ENCODE peak calls at places on chromosomes 7 and 10, in four cellular contexts. W is pancreas, F is astrocyte of the spinal cord, Y is HFF-Myc. C is an unnamed sample.

GRCh38 chr7:1555813-1556540 is at the start of gene TMEM184A:
- DNase-seq in Y (no peak), W (peak), F (no peak), C (no peak)

GRCh38 chr7:68892211-68892610 is 706.1 kb upstream of the AUTS2 start:
- DNase-seq in W (no peak), Y (no peak), F (peak), C (peak)

GRCh38 chr7:52018680-52019054 is 702.1 kb upstream of the COBL start:
- DNase-seq in F (no peak), Y (no peak), W (no peak), C (no peak)

GRCh38 chr10:123158682-123159081 is 4.5 kb downstream of the BUB3 start:
- DNase-seq in F (no peak), Y (no peak), W (no peak), C (no peak)

GRCh38 chr7:143487566-143487965 is 9.9 kb downstream of the TAS2R41 start:
- DNase-seq in Y (no peak), F (no peak), W (no peak), C (no peak)

GRCh38 chr10:61981460-61981859 is 80.0 kb downstream of the ARID5B start:
- DNase-seq in F (no peak), W (no peak), Y (no peak), C (no peak)

GRCh38 chr7:138125119-138125518 is 48.9 kb downstream of the AKR1D1 start:
- DNase-seq in W (no peak), Y (no peak), F (peak), C (no peak)

GRCh38 chr10:98262571-98262970 is 5.4 kb downstream of the LOXL4 start:
- DNase-seq in F (no peak), W (peak), Y (no peak), C (no peak)

GRCh38 chr7:96319444-96319843 is 2.5 kb downstream of the SLC25A13 start:
- DNase-seq in F (no peak), W (no peak), Y (no peak), C (no peak)

DNA sequence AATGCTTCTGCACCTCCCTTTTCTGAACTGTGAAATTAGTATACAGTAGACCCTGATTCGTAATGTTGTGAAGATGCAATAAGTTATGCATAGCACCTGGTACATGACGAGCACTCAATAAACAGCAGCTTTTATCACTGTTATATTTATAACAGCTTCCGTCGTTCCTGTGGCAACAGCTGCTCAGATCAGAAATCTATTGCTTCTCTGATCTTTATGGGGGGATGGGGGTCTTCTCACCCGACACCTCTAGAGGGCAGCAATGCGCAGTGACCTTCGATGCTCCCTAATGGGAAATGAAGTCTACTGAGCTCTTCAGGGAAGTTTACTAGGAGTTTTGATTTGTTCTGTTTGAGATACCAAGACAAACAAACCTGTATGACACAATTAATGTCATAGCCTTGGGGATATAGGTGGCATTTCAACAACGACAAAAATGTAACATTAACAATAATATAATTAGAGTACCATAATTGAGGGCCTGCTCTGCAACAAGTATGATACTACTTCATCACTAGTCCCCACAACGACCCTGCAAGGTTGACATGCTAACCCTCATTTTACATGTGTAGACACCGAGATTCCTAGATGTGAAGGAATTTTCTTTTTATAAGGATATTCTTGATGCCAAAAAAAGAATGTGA is 289.6 kb downstream of the SFMBT2 start:
- DNase-seq in F (peak), W (no peak), Y (no peak), C (no peak)
- TF ChIP-seq CTCF in F (peak), W (no peak), Y (peak), C (peak)

GRCh38 chr7:157431951-157432540 is 95.2 kb downstream of the DNAJB6 start:
- DNase-seq in W (no peak), Y (no peak), F (no peak), C (no peak)
- H3K4me3 ChIP-seq in W (no peak), Y (no peak), F (no peak), C (no peak)

GRCh38 chr7:131391145-131391544 is 63.5 kb downstream of the MKLN1 start:
- DNase-seq in F (no peak), Y (no peak), W (no peak), C (no peak)
- TF ChIP-seq CTCF in F (no peak), Y (no peak), W (no peak), C (no peak)

DNA sequence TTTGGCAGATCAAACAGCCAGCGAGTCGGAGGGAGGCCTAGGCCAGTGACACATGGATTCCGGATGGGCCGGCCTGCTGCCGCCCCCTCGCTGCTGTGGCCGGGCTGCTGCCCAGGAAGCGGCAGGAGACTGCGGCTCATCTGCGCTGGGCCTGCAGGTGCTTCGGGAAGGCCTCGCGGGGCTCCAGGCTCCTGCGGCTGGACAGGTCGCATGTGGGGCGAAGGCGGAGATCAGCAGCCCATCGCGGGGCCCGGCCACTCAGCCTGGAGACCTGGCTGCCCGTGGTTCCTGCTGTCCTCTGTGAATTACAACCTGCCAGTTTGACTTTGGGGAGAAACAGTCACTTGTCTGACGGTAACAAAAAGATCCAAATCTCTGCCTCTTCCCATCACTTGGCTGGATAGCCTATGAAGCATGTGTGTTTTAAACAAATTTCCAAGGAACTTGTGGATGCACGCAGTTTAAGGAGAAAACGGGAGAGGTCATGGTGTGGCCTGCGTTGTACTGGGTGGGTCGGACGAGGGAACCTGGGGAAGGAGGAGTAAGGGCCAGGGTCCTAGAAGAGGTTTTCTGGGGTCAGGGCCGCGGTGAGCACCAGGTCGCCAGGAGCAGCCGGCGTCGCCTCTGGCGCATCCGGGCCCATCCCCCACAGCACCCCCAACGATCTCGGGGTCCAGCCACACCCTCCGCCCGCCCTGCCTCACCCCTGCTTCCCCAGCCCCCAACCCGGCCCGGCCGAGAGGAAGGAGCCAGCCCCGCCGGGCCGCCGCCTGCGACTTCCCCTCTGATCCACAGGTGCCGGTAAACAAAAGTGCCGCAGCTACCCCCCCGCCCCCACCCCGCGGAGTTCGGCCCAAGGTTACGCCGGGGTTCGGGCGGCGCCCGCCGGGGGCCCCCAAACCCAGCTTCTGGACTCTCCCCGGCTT is 1.6 kb downstream of the SPOCK2 start:
- DNase-seq in Y (no peak), W (no peak), F (no peak), C (no peak)
- H3K4me3 ChIP-seq in Y (no peak), W (no peak), F (no peak), C (peak)

DNA sequence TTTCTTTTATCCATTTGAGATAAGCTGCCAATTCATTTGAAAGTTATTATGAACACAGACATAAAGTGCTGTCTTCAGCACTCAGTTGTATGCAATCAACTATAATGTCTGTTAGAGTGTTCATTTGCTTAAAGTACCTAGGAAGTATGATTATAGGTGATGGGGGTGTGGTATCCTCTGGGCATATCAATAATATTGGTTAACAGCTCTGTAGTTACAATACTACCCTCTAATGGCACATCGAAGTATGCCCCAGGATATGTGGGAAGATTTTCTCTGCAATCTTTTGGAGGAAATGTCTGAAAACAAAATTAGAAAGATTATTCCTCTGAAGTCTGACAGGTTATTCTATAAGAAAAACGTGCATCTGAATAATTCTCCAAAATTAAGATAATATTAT is 429.7 kb downstream of the ARL4A start:
- DNase-seq in F (peak), W (no peak), Y (no peak), C (no peak)
- TF ChIP-seq CTCF in F (peak), W (no peak), Y (no peak), C (peak)

GRCh38 chr7:130937830-130938229 is 203.8 kb upstream of the KLF14 start:
- DNase-seq in F (no peak), Y (no peak), W (no peak), C (no peak)
- H3K4me3 ChIP-seq in F (no peak), Y (no peak), W (no peak), C (no peak)

DNA sequence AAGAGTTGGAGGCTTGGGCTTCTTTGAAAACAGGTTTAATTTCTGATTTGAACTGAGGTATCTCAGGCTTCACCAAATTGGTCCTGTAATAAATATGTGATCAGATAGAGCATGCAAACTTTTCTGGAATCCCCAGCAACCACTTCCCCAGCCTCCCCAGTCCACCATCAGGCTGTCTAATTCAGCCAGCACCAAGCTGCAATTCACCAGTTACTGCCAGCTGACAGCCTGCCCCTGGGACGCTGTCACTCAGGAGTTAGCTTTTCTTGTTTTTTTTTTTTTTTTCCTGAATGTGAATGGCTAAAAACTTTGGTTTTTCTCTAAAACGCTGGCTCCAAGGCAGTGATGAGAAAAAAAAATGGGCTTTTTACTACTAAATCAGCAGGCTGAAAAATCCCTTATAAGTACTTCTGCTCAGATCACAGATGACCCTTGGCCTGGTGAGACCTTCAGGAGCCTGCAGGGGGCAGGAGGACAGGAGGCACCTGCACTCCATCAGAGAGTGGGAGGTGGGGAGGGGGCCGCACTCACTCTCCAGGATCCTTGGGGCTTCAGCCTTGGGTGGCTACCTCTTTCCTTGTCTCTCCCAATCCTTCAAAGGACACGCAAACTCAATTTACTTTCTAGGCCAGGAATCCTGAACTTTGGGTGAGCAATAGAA is 349.4 kb downstream of the GATA3 start:
- DNase-seq in Y (no peak), F (no peak), W (no peak), C (no peak)
- TF ChIP-seq CTCF in Y (no peak), F (no peak), W (no peak), C (no peak)

GRCh38 chr7:151391358-151391730 is 18.5 kb downstream of the WDR86 start:
- DNase-seq in F (no peak), Y (no peak), W (no peak), C (no peak)

GRCh38 chr7:151393031-151393977 is 16.5 kb downstream of the WDR86 start:
- DNase-seq in Y (no peak), F (no peak), W (no peak), C (no peak)

GRCh38 chr7:151390594-151391357 is 19.1 kb downstream of the WDR86 start:
- DNase-seq in W (no peak), F (no peak), Y (no peak), C (no peak)

GRCh38 chr7:151392426-151392825 is 17.4 kb downstream of the WDR86 start:
- DNase-seq in F (no peak), W (no peak), Y (no peak), C (no peak)

DNA sequence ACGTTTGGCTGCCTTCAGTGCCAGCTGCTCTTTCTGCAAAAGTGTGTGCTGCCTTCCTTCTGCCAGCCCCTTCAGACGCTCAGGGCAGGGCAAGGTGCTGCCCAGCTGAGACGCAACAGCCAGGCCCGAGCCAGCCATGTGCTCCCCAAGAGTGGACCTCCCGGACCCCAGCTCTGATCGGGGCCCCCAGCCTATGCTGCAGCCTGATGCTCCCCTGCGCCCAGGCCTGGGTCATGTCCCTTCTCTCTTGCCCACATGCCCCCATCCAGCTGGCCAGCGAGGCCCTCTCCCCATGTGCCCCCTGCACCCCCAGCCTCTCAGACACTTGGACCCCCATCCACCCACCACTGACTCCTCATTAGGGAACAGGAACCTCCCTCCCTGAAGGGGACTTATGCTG is 17.8 kb downstream of the WDR86 start:
- DNase-seq in Y (no peak), F (no peak), W (no peak), C (no peak)
- H3K4me3 ChIP-seq in Y (no peak), F (no peak), W (no peak), C (no peak)